ENCODE peak calls at places on chromosomes 11 and 22, in eight cellular contexts. One of them, this sample, is unnamed.

GRCh38 chr22:17924735-17925727 is 99.3 kb downstream of the MICAL3 start:
- DNase-seq in A549: no peak
- DNase-seq in cardiac fibroblast: peak
- DNase-seq in prostate gland: no peak
- DNase-seq in NAMALWA: no peak
- DNase-seq in memory B cell: no peak
- DNase-seq in left ventricle myocardium inferior: no peak
- DNase-seq in activated naive CD4-positive, alpha-beta T cell treated with Interleukin-2 at 50 U/mL for 16 hours: no peak
- DNase-seq in this sample: no peak

GRCh38 chr11:3983101-3983500 is 111.5 kb upstream of the RRM1 start:
- DNase-seq in A549: no peak
- DNase-seq in NAMALWA: no peak
- DNase-seq in prostate gland: no peak
- DNase-seq in memory B cell: no peak
- DNase-seq in left ventricle myocardium inferior: no peak
- DNase-seq in activated naive CD4-positive, alpha-beta T cell treated with Interleukin-2 at 50 U/mL for 16 hours: no peak
- DNase-seq in cardiac fibroblast: no peak
- DNase-seq in this sample: no peak

GRCh38 chr11:6505577-6506240 is 8.6 kb downstream of the DNHD1 start:
- DNase-seq in NAMALWA: peak
- DNase-seq in cardiac fibroblast: peak
- DNase-seq in memory B cell: peak
- DNase-seq in prostate gland: peak
- DNase-seq in A549: peak
- DNase-seq in activated naive CD4-positive, alpha-beta T cell treated with Interleukin-2 at 50 U/mL for 16 hours: no peak
- DNase-seq in left ventricle myocardium inferior: no peak
- DNase-seq in this sample: no peak

GRCh38 chr22:24134090-24134846 is 47.0 kb upstream of the SUSD2 start:
- DNase-seq in NAMALWA: peak
- DNase-seq in activated naive CD4-positive, alpha-beta T cell treated with Interleukin-2 at 50 U/mL for 16 hours: peak
- DNase-seq in A549: no peak
- DNase-seq in prostate gland: no peak
- DNase-seq in memory B cell: peak
- DNase-seq in cardiac fibroblast: no peak
- DNase-seq in left ventricle myocardium inferior: peak
- DNase-seq in this sample: peak

GRCh38 chr22:24068717-24069116 is 57.6 kb downstream of the CABIN1 start:
- DNase-seq in memory B cell: no peak
- DNase-seq in NAMALWA: peak
- DNase-seq in activated naive CD4-positive, alpha-beta T cell treated with Interleukin-2 at 50 U/mL for 16 hours: no peak
- DNase-seq in left ventricle myocardium inferior: no peak
- DNase-seq in cardiac fibroblast: no peak
- DNase-seq in prostate gland: no peak
- DNase-seq in A549: no peak
- DNase-seq in this sample: no peak

GRCh38 chr11:11581493-11581880 is 40.3 kb downstream of the GALNT18 start:
- DNase-seq in NAMALWA: no peak
- DNase-seq in A549: no peak
- DNase-seq in left ventricle myocardium inferior: no peak
- DNase-seq in activated naive CD4-positive, alpha-beta T cell treated with Interleukin-2 at 50 U/mL for 16 hours: no peak
- DNase-seq in cardiac fibroblast: no peak
- DNase-seq in memory B cell: no peak
- DNase-seq in prostate gland: no peak
- DNase-seq in this sample: no peak

GRCh38 chr11:95816037-95816436 is 25.7 kb downstream of the CEP57 start:
- DNase-seq in left ventricle myocardium inferior: no peak
- DNase-seq in A549: no peak
- DNase-seq in memory B cell: no peak
- DNase-seq in activated naive CD4-positive, alpha-beta T cell treated with Interleukin-2 at 50 U/mL for 16 hours: no peak
- DNase-seq in prostate gland: no peak
- DNase-seq in cardiac fibroblast: no peak
- DNase-seq in NAMALWA: peak
- DNase-seq in this sample: no peak

GRCh38 chr11:128146926-128147605 is 440.3 kb downstream of the ETS1 start:
- DNase-seq in activated naive CD4-positive, alpha-beta T cell treated with Interleukin-2 at 50 U/mL for 16 hours: no peak
- DNase-seq in memory B cell: no peak
- DNase-seq in left ventricle myocardium inferior: no peak
- DNase-seq in NAMALWA: no peak
- DNase-seq in prostate gland: peak
- DNase-seq in A549: no peak
- DNase-seq in cardiac fibroblast: no peak
- DNase-seq in this sample: no peak

GRCh38 chr11:106156290-106156937 is 79.0 kb downstream of the AASDHPPT start:
- DNase-seq in prostate gland: peak
- DNase-seq in activated naive CD4-positive, alpha-beta T cell treated with Interleukin-2 at 50 U/mL for 16 hours: no peak
- DNase-seq in A549: peak
- DNase-seq in memory B cell: no peak
- DNase-seq in cardiac fibroblast: peak
- DNase-seq in left ventricle myocardium inferior: no peak
- DNase-seq in NAMALWA: peak
- DNase-seq in this sample: no peak

GRCh38 chr11:16160146-16160545 is 196.2 kb downstream of the SOX6 start:
- DNase-seq in A549: no peak
- DNase-seq in prostate gland: no peak
- DNase-seq in cardiac fibroblast: no peak
- DNase-seq in memory B cell: no peak
- DNase-seq in left ventricle myocardium inferior: no peak
- DNase-seq in activated naive CD4-positive, alpha-beta T cell treated with Interleukin-2 at 50 U/mL for 16 hours: no peak
- DNase-seq in NAMALWA: no peak
- DNase-seq in this sample: no peak

GRCh38 chr22:31230871-31231621 is 18.9 kb downstream of the LIMK2 start:
- DNase-seq in memory B cell: peak
- DNase-seq in A549: no peak
- DNase-seq in cardiac fibroblast: peak
- DNase-seq in prostate gland: peak
- DNase-seq in NAMALWA: peak
- DNase-seq in activated naive CD4-positive, alpha-beta T cell treated with Interleukin-2 at 50 U/mL for 16 hours: peak
- DNase-seq in left ventricle myocardium inferior: no peak
- DNase-seq in this sample: peak

GRCh38 chr11:2825886-2826678 is 59.5 kb downstream of the CDKN1C start:
- DNase-seq in prostate gland: peak
- DNase-seq in activated naive CD4-positive, alpha-beta T cell treated with Interleukin-2 at 50 U/mL for 16 hours: no peak
- DNase-seq in NAMALWA: no peak
- DNase-seq in memory B cell: no peak
- DNase-seq in left ventricle myocardium inferior: peak
- DNase-seq in cardiac fibroblast: peak
- DNase-seq in A549: peak
- DNase-seq in this sample: no peak

GRCh38 chr11:11396290-11397042 is 43.4 kb upstream of the CSNK2A3 start:
- DNase-seq in cardiac fibroblast: peak
- DNase-seq in memory B cell: no peak
- DNase-seq in prostate gland: no peak
- DNase-seq in left ventricle myocardium inferior: no peak
- DNase-seq in activated naive CD4-positive, alpha-beta T cell treated with Interleukin-2 at 50 U/mL for 16 hours: no peak
- DNase-seq in NAMALWA: no peak
- DNase-seq in A549: no peak
- DNase-seq in this sample: no peak

GRCh38 chr11:133619973-133620372 is 87.7 kb upstream of the OPCML start:
- DNase-seq in cardiac fibroblast: no peak
- DNase-seq in memory B cell: no peak
- DNase-seq in A549: no peak
- DNase-seq in left ventricle myocardium inferior: no peak
- DNase-seq in activated naive CD4-positive, alpha-beta T cell treated with Interleukin-2 at 50 U/mL for 16 hours: no peak
- DNase-seq in NAMALWA: peak
- DNase-seq in prostate gland: no peak
- DNase-seq in this sample: no peak

This sample was measured in stimulated activated CD4-positive, alpha-beta T cell treated with anti-CD3 and anti-CD28 coated beads, Interleukin-4, amount 100 ng/mL, for 1 hour.